ENCODE peak calls at places on chromosomes 4 and X, in six cellular contexts. H, S, N, E, G and J are unnamed samples.

GRCh38 chrX:47181301-47181700 is 12.3 kb upstream of the UBA1 start:
- DNase-seq in H (no peak), S (no peak), N (no peak), E (no peak), G (no peak), J (no peak)

GRCh38 chrX:27186671-27187070 is 276.5 kb downstream of the PPP4R3C start:
- DNase-seq in H (peak; percentile 16), S (no peak), N (peak; percentile 10), E (no peak), G (no peak), J (no peak)

GRCh38 chr4:64465263-64465662 is 56.0 kb upstream of the TECRL start:
- DNase-seq in H (no peak), S (no peak), N (no peak), E (no peak), G (no peak), J (no peak)

GRCh38 chr4:1255151-1255550 is 6.2 kb upstream of the CTBP1 start:
- DNase-seq in H (no peak), S (no peak), N (no peak), E (no peak), G (no peak), J (no peak)

GRCh38 chr4:144714166-144714565 is 68.2 kb downstream of the HHIP start:
- DNase-seq in H (no peak), S (no peak), N (no peak), E (no peak), G (no peak), J (no peak)

GRCh38 chrX:39907964-39908616 is 189.7 kb downstream of the BCOR start:
- DNase-seq in H (no peak), S (peak; percentile 72), N (peak; percentile 21), E (peak; percentile 52), G (no peak), J (peak; percentile 79)

GRCh38 chr4:32789026-32789608 is 2068.9 kb downstream of the PCDH7 start:
- DNase-seq in H (no peak), S (peak; percentile 66), N (no peak), E (no peak), G (no peak), J (no peak)

GRCh38 chr4:107292979-107293378 is 256.9 kb upstream of the DKK2 start:
- DNase-seq in H (no peak), S (no peak), N (no peak), E (no peak), G (no peak), J (no peak)

GRCh38 chrX:15785176-15785735 is 5.0 kb upstream of the ZRSR2 start:
- DNase-seq in H (no peak), S (no peak), N (no peak), E (no peak), G (no peak), J (no peak)

GRCh38 chr4:142824368-142824767 is 21.7 kb downstream of the INPP4B start:
- DNase-seq in H (no peak), S (peak; percentile 21), N (no peak), E (no peak), G (no peak), J (no peak)

GRCh38 chr4:111492501-111492900 is 652.8 kb upstream of the FAM241A start:
- DNase-seq in H (no peak), S (no peak), N (no peak), E (no peak), G (no peak), J (no peak)

GRCh38 chr4:168931215-168931650 is 78.8 kb downstream of the CBR4 start:
- DNase-seq in H (no peak), S (no peak), N (no peak), E (no peak), G (no peak), J (no peak)

GRCh38 chr4:6546681-6547447 is 28.1 kb upstream of the MAN2B2 start:
- DNase-seq in H (no peak), S (peak; percentile 72), N (peak; percentile 47), E (peak; percentile 44), G (no peak), J (peak; percentile 20)

GRCh38 chr4:56871357-56871993 is 36.2 kb upstream of the REST start:
- DNase-seq in H (peak; percentile 44), S (no peak), N (no peak), E (no peak), G (no peak), J (no peak)

GRCh38 chrX:74179071-74179470 is 124.9 kb upstream of the ZCCHC13 start:
- DNase-seq in H (no peak), S (no peak), N (no peak), E (no peak), G (no peak), J (no peak)

GRCh38 chrX:154655346-154655745 is 2.0 kb upstream of the CTAG2 start:
- DNase-seq in H (no peak), S (no peak), N (no peak), E (no peak), G (no peak), J (no peak)

GRCh38 chr4:22625301-22625700 is 67.4 kb upstream of the GBA3 start:
- DNase-seq in H (no peak), S (no peak), N (no peak), E (no peak), G (no peak), J (no peak)